ENCODE peak calls at places on chromosomes 5 and 9, in six cellular contexts. L is IMR-90, T is neural progenitor cell, D is HepG2, R is suprapubic skin, E is adrenal gland. M is an unnamed sample. For H3K4me1, the result is how much of the 10 kb centered on the place peaks cover.

GRCh38 chr5:56386046-56386445 is 152.9 kb upstream of the ANKRD55 start:
- DNase-seq in L (no peak), T (no peak), D (no peak), R (no peak), E (no peak), M (no peak)

GRCh38 chr9:81690251-81690851 is 1.0 kb upstream of the TLE1 start:
- DNase-seq in L (peak), T (peak), D (no peak), R (peak), E (peak), M (peak)

GRCh38 chr9:4666042-4666699 is at the start of gene SPATA6L:
- DNase-seq in L (peak), T (peak), D (peak), R (peak), E (peak), M (peak)

GRCh38 chr5:17058438-17058837 is 122.3 kb upstream of the MYO10 start:
- DNase-seq in L (peak), T (no peak), D (no peak), R (no peak), E (no peak), M (no peak)

GRCh38 chr9:26205316-26205715 is 527.1 kb upstream of the TUSC1 start:
- DNase-seq in L (no peak), T (no peak), D (no peak), R (no peak), E (no peak), M (no peak)

GRCh38 chr5:118937393-118938061 is 50.8 kb downstream of the DTWD2 start:
- DNase-seq in L (no peak), T (peak), D (peak), R (no peak), E (no peak), M (no peak)

GRCh38 chr5:168047043-168047668 is 244.3 kb upstream of the WWC1 start:
- DNase-seq in L (peak), T (peak), D (peak), R (no peak), E (peak), M (no peak)

GRCh38 chr9:105232207-105232606 is 12.2 kb upstream of the SLC44A1 start:
- DNase-seq in L (no peak), T (no peak), D (no peak), R (no peak), E (no peak), M (no peak)

GRCh38 chr9:110997847-110998246 is 40.4 kb downstream of the LPAR1 start:
- DNase-seq in L (peak), T (no peak), D (no peak), R (no peak), E (no peak), M (no peak)

GRCh38 chr5:145587308-145588071 is 247.7 kb downstream of the PRELID2 start:
- DNase-seq in L (peak), T (no peak), D (peak), R (no peak), E (peak), M (no peak)

GRCh38 chr5:157245477-157245876 is 20.4 kb upstream of the CYFIP2 start:
- DNase-seq in L (no peak), T (peak), D (no peak), R (no peak), E (no peak), M (no peak)

GRCh38 chr9:214488-215448 is at the start of gene DOCK8:
- DNase-seq in L (no peak), T (peak), D (peak), R (peak), E (peak), M (no peak)

GRCh38 chr5:143350790-143351603 is 52.5 kb downstream of the NR3C1 start:
- DNase-seq in L (peak), T (no peak), D (no peak), R (no peak), E (no peak), M (no peak)

GRCh38 chr9:77883846-77884771 is 147.5 kb downstream of the GNAQ start:
- DNase-seq in L (peak), T (peak), D (no peak), R (no peak), E (no peak), M (no peak)

GRCh38 chr5:16502866-16503265 is 37.3 kb upstream of the ZNF622 start:
- DNase-seq in L (peak), T (peak), D (no peak), R (no peak), E (no peak), M (no peak)

GRCh38 chr5:148491793-148492184 is 108.0 kb downstream of the FBXO38 start:
- DNase-seq in L (no peak), T (no peak), D (peak), R (no peak), E (no peak), M (no peak)

GRCh38 chr9:20996809-20997208 is 34.6 kb downstream of the HACD4 start:
- DNase-seq in L (no peak), T (no peak), D (no peak), R (no peak), E (no peak), M (no peak)

GRCh38 chr5:154010660-154011059 is 28.1 kb downstream of the FAM114A2 start:
- DNase-seq in L (no peak), T (no peak), D (no peak), R (no peak), E (no peak), M (no peak)

GRCh38 chr5:129698661-129699060 is 49.2 kb upstream of the MINAR2 start:
- DNase-seq in L (no peak), T (no peak), D (no peak), R (no peak), E (no peak), M (no peak)
- TF ChIP-seq CTCF in L (no peak), T (peak), D (no peak), R (no peak), E (peak), M (no peak)

GRCh38 chr5:132487841-132488555 is 2.6 kb downstream of the IRF1 start:
- DNase-seq in L (no peak), T (no peak), D (no peak), R (no peak), E (peak), M (peak)

GRCh38 chr5:132485641-132486317 is 4.8 kb downstream of the IRF1 start:
- DNase-seq in L (no peak), T (no peak), D (no peak), R (peak), E (peak), M (peak)

GRCh38 chr5:132488590-132488989 is 2.0 kb downstream of the IRF1 start:
- DNase-seq in L (no peak), T (no peak), D (no peak), R (no peak), E (no peak), M (no peak)

GRCh38 chr5:132487095-132487428 is 3.5 kb downstream of the IRF1 start:
- DNase-seq in L (no peak), T (no peak), D (no peak), R (no peak), E (no peak), M (peak)

DNA sequence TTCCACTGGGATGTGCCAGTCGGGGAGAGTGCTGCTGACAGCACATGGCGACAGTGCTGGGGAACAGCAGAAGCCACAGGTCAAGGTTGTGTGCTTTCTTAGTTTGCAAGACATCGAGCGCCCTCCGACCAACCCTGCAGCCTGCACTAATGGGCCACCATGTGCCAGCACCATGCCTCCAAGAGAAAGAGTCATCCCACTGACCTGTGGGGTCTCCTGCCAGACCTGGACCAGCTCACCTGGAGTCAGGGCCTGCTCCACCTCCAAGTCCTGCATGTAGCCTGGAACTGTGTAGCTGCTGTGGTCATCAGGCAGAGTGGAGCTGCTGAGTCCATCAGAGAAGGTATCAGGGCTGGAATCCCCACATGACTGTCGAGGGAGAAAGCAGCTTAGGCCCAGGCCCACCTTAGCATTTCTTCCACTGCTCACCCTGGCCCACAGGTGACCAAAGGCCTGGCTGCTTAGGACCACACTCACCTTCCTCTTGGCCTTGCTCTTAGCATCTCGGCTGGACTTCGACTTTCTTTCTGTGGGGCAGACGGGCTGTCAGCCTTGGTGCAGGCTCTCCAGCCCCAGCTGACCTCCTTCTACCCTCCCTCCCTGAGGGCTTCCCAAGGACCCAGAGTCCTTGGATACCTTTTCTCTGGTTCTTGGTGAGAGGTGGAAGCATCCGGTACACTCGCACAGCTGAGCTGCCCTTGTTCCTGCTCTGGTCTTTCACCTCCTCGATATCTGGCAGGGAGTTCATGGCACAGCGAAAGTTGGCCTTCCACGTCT is 4.1 kb downstream of the IRF1 start:
- DNase-seq in L (no peak), T (no peak), D (no peak), R (peak), E (peak), M (peak)
- H3K4me1 ChIP-seq in L (under half), T (under half), D (under half), R (under half), E (under half), M (under half)

DNA sequence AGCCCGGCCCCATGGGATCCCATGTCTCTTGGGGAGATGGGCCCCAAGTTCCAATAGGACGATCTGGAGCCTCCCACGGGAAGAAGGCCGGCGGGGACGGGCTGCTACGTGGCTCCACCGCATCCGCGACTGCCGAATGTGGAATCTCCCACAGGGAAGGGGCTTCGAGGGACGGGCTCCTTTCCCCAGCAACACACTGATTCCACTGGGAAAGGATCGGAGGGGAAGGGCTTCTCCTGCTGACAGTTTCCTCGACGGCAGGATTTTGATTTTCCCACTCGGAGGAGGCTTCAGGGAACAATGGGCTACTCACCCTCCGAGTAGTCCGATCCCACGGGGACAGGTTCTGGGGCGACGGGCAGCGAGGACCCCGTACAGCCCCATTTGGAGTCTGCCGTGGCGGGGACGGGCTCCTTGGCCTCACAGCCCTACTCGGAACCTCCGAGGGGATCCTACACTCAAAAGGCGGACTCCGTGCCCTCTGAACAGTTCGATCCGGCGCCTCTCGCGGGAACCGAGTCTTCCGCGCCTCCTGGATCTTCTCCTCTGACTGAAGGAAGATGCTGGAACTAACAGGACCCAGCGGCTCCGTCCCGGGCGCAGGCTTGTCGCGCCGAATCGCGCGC is 1.3 kb downstream of the PROB1 start:
- DNase-seq in L (no peak), T (peak), D (no peak), R (peak), E (no peak), M (no peak)
- H3K27ac ChIP-seq in L (no peak), T (no peak), D (no peak), R (no peak), E (peak), M (no peak)

DNA sequence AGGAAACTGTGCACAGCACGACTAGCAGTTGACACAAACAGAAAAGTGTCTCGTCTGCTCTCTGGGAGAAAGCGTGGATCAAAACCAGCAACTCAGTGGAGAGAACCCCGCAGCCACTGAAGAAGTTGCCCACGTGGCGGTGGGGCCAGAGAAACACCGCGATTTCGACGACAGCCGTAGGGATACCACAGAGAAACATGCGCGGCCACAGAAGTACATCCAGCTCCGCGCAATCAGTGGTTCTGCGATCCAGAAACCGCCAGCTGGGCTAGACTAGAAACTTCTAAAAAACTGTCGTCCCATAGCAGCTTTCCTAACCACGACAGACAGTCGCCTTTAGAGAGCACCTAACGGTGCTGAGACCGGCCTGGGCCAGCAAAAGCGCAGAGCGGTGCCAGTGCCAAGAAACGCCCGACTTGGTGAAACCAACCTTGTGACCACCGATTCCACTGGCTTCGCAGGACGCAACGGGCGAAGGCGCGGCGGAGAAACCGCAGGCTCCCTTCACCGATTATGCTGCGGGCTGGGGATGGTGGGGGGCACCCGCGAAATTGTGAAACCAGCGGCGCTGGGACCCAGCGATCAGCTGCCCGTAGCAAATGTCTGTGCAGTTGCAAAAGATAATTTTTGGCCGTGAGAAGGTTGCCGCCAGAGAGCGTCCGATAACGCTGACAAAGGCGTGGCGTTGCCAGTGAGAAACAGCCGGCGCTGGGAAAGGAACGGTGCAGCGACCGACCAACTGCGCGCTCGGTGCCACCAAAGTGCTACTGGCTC is 2.7 kb upstream of the ANXA2R start:
- DNase-seq in L (peak), T (peak), D (no peak), R (peak), E (peak), M (peak)
- TF ChIP-seq CTCF in L (no peak), T (no peak), D (peak), R (no peak), E (peak), M (no peak)

DNA sequence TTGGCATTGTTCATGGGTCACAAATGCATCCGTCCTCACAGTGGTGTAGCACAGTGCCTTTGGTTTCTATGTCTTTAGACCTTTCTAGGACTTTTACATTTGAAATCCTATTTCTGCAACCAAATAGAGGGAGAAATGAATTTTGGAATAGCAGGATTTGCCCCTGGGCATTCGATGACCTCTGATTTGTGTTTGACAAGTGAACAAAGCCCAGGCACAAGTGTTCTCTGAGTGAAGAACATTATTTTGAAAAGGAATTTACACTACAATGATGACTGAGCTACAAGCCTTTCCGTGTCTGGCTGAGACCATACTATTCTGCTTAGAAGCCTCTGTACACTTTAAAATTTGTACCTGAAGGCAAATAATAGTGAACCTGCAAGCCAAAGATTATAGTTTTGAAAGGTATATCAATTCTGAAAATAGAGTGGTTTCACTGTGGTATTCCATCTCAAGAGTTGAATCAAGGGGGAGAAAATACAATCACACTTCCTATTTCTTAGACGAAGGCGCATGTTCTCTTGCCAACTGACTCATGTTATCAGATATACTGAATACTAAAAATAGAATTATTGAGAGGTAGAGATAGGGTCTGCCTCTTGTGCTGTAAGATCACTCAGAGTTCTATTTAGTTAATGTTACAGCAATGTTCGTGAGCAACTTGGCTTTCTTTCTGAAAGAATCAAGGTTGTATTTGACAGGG is 297.6 kb downstream of the KDM4C start:
- DNase-seq in L (no peak), T (no peak), D (no peak), R (no peak), E (no peak), M (no peak)
- H3K4me1 ChIP-seq in L (under half), T (under half), D (under half), R (under half), E (under half), M (under half)

GRCh38 chr5:176825957-176826356 is 15.6 kb downstream of the UNC5A start:
- DNase-seq in L (no peak), T (no peak), D (no peak), R (no peak), E (no peak), M (no peak)
- H3K27ac ChIP-seq in L (no peak), T (no peak), D (no peak), R (no peak), E (no peak), M (no peak)

GRCh38 chr5:175457466-175457865 is 13.5 kb upstream of the DRD1 start:
- DNase-seq in L (no peak), T (no peak), D (no peak), R (no peak), E (no peak), M (no peak)
- TF ChIP-seq CTCF in L (peak), T (no peak), D (no peak), R (no peak), E (no peak), M (no peak)

DNA sequence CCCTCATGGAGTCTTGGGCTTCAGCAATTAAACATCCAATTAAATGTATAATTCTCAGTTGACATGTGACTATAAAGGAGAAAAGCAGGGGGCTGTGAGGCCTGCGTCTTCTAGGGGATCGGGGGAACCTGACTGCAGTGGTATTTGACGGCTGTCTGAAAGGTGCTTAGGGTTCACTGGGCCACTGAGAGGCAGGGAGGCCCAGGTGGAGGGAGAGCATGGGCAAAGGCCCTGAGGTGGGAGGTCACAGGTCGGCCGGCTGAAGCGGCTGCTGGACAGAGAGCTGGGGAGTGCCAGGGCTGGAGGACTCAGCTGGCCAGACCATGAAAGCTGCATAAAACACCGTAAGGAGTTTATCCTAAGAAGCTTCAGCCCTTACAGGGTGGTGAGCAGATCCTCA is 23.9 kb downstream of the ERGIC1 start:
- DNase-seq in L (no peak), T (no peak), D (no peak), R (no peak), E (no peak), M (peak)
- H3K4me1 ChIP-seq in L (half or more), T (under half), D (half or more), R (half or more), E (half or more), M (under half)